ENCODE peak calls at places on chromosomes 6 and 20, in seven cellular contexts. T is mammary epithelial cell, H is astrocyte, L is astrocyte of the spinal cord, B is prostate gland, Y is stomach, Z is ovary. D is an unnamed sample.

GRCh38 chr6:90194371-90194841 is 102.2 kb downstream of the BACH2 start:
- DNase-seq in Y (no peak), T (peak; percentile 60), H (peak; percentile 93), Z (no peak), L (peak; percentile 85), B (no peak), D (peak; percentile 84)

GRCh38 chr6:39301606-39302005 is 12.6 kb downstream of the KCNK17 start:
- DNase-seq in L (no peak), H (no peak), Z (no peak), Y (no peak), T (no peak), B (no peak), D (no peak)

GRCh38 chr6:110181131-110182027 is 1.2 kb downstream of the CDC40 start:
- DNase-seq in H (no peak), Y (no peak), B (no peak), L (no peak), Z (no peak), T (peak; percentile 1), D (peak; percentile 12)

GRCh38 chr6:14549319-14549770 is 431.8 kb downstream of the CD83 start:
- DNase-seq in Y (no peak), Z (no peak), H (no peak), B (no peak), T (no peak), L (no peak), D (no peak)

GRCh38 chr20:59683181-59683580 is 78.8 kb downstream of the PHACTR3 start:
- DNase-seq in Z (no peak), B (no peak), H (no peak), Y (no peak), T (no peak), L (no peak), D (no peak)

GRCh38 chr6:1418471-1419191 is 29.3 kb downstream of the FOXF2 start:
- DNase-seq in Y (no peak), Z (no peak), H (no peak), L (no peak), T (no peak), B (no peak), D (no peak)

GRCh38 chr20:48622421-48622820 is 205.4 kb downstream of the PREX1 start:
- DNase-seq in L (no peak), H (no peak), Z (peak; percentile 41), T (no peak), Y (no peak), B (no peak), D (no peak)

GRCh38 chr6:66328181-66328580 is 621.2 kb upstream of the EYS start:
- DNase-seq in T (no peak), Y (no peak), B (no peak), L (peak; percentile 1), Z (no peak), H (peak; percentile 18), D (no peak)

GRCh38 chr6:163490826-163491577 is 76.5 kb downstream of the QKI start:
- DNase-seq in T (peak; percentile 9), B (peak; percentile 93), Y (peak; percentile 88), L (peak; percentile 68), H (peak; percentile 75), Z (peak; percentile 13), D (peak; percentile 36)

GRCh38 chr20:3997446-3997845 is 17.9 kb downstream of the RNF24 start:
- DNase-seq in B (no peak), Y (no peak), L (no peak), T (no peak), Z (no peak), H (no peak), D (no peak)

GRCh38 chr20:3995749-3996305 is 19.5 kb downstream of the RNF24 start:
- DNase-seq in Z (no peak), T (no peak), H (no peak), Y (no peak), B (no peak), L (no peak), D (no peak)

GRCh38 chr20:3993109-3993508 is 22.2 kb downstream of the RNF24 start:
- DNase-seq in H (no peak), B (no peak), T (no peak), L (no peak), Y (no peak), Z (no peak), D (no peak)

GRCh38 chr20:3994125-3994524 is 21.2 kb downstream of the RNF24 start:
- DNase-seq in T (no peak), Y (no peak), Z (no peak), L (no peak), B (no peak), H (no peak), D (no peak)

GRCh38 chr20:3995067-3995748 is 20.1 kb downstream of the RNF24 start:
- DNase-seq in B (no peak), L (peak; percentile 40), Z (no peak), H (peak; percentile 73), T (peak; percentile 47), Y (no peak), D (peak; percentile 48)
- H3K4me3 ChIP-seq in B (no peak overlapping the region), L (no peak overlapping the region), Z (no peak overlapping the region), H (no peak overlapping the region), T (no peak overlapping the region), Y (no peak overlapping the region), D (no peak overlapping the region)

DNA sequence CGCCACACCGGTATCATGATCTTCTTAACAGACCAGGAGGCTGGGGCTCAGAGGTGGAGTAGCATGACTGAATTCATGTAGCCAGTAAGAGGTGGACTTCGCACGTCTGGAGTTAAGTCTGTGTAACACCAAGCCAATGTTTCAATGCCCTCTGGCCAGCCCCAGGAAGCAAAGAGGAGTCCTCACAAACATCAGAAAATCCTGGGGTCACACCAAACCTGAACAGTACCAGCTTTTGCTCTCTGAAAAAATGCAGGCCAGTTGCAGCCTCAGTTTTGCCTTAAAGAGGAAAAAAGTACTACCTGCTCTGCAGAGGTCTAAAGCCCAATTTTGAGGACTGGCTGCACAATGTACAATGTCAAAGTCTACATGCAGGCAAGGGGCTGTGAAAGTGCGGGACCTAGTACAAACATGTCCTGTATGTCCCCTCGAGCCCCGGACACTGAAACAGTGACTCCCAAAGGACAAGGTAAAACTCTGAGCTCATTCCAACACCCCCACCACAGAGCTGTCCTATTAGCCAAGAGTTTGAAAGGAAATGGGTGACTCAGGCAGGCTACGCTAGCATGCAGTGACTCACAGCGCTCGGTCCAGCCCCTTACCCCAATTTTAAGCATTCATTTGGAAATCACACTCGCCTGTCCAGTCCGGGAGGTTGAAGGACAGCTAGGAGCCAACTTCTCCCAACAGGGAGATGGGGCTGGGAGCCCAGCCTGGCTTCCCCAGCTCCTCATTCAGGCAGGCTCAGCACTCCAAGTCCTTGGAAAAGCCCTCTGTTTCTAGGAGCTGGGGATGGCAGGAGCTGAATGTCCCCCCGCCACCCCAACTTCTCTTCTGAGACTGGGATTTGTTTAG is 4.1 kb downstream of the SDC4 start:
- DNase-seq in T (peak; percentile 91), Y (peak; percentile 68), L (peak; percentile 87), H (peak; percentile 90), B (peak; percentile 67), Z (no peak), D (peak; percentile 94)
- H3K4me3 ChIP-seq in T (peak overlapping the region; percentile 82), Y (peak overlapping the region; percentile 68), L (peak overlapping the region; percentile 12), H (peak overlapping the region; percentile 43), B (peak overlapping the region; percentile 10), Z (no peak overlapping the region), D (peak overlapping the region; percentile 27)

GRCh38 chr20:4950841-4951240 is 50.5 kb downstream of the SLC23A2 start:
- DNase-seq in B (no peak), Z (no peak), T (no peak), L (peak; percentile 12), Y (no peak), H (no peak), D (no peak)
- H3K4me3 ChIP-seq in B (no peak overlapping the region), Z (no peak overlapping the region), T (no peak overlapping the region), L (no peak overlapping the region), Y (no peak overlapping the region), H (no peak overlapping the region), D (no peak overlapping the region)

GRCh38 chr20:7399575-7399974 is 540.7 kb downstream of the HAO1 start:
- DNase-seq in Y (no peak), L (no peak), H (no peak), T (no peak), Z (no peak), B (no peak), D (no peak)
- H3K4me3 ChIP-seq in Y (no peak overlapping the region), L (no peak overlapping the region), H (no peak overlapping the region), T (no peak overlapping the region), Z (no peak overlapping the region), B (no peak overlapping the region), D (no peak overlapping the region)